ENCODE peak calls at places on chromosomes 4 and X, in six cellular contexts. B is astrocyte of the spinal cord, V is glutamatergic neuron, I is substantia nigra, R is NCI-H1105, T is sciatic nerve. M is an unnamed sample.

GRCh38 chr4:177271091-177271490 is 38.6 kb upstream of the NEIL3 start:
- DNase-seq in B (no peak), V (no peak), I (no peak), R (no peak), T (no peak), M (no peak)

GRCh38 chr4:140003851-140004579 is 150.0 kb downstream of the MAML3 start:
- DNase-seq in B (no peak), V (no peak), I (no peak), R (no peak), T (no peak), M (no peak)

GRCh38 chrX:46140272-46140671 is 404.9 kb downstream of the ZNF674 start:
- DNase-seq in B (no peak), V (no peak), I (no peak), R (no peak), T (no peak), M (no peak)

GRCh38 chrX:153909024-153909979 is 4.8 kb downstream of the AVPR2 start:
- DNase-seq in B (no peak), V (peak), I (no peak), R (no peak), T (peak), M (no peak)

GRCh38 chr4:46949822-46950221 is 40.8 kb upstream of the COX7B2 start:
- DNase-seq in B (no peak), V (no peak), I (no peak), R (no peak), T (no peak), M (no peak)

GRCh38 chrX:7889680-7890079 is 37.5 kb downstream of the PNPLA4 start:
- DNase-seq in B (peak), V (no peak), I (no peak), R (no peak), T (no peak), M (peak)

GRCh38 chr4:127203561-127204260 is 429.0 kb upstream of the INTU start:
- DNase-seq in B (peak), V (no peak), I (no peak), R (no peak), T (no peak), M (peak)

GRCh38 chrX:41025926-41026325 is 59.3 kb upstream of the USP9X start:
- DNase-seq in B (no peak), V (no peak), I (no peak), R (no peak), T (no peak), M (no peak)

GRCh38 chr4:139734875-139735380 is 69.3 kb downstream of the MGST2 start:
- DNase-seq in B (peak), V (peak), I (peak), R (peak), T (peak), M (peak)

GRCh38 chrX:15055146-15055930 is 182.1 kb downstream of the MOSPD2 start:
- DNase-seq in B (peak), V (no peak), I (no peak), R (no peak), T (no peak), M (peak)

GRCh38 chrX:15384304-15384703 is at the start of gene VEGFD:
- DNase-seq in B (no peak), V (no peak), I (no peak), R (no peak), T (no peak), M (peak)

GRCh38 chr4:8400641-8401325 is 39.7 kb downstream of the ACOX3 start:
- DNase-seq in B (no peak), V (no peak), I (no peak), R (no peak), T (no peak), M (no peak)

GRCh38 chr4:30920043-30920442 is 199.9 kb downstream of the PCDH7 start:
- DNase-seq in B (no peak), V (peak), I (no peak), R (no peak), T (no peak), M (no peak)

GRCh38 chr4:101835121-101835904 is 44.8 kb downstream of the BANK1 start:
- DNase-seq in B (peak), V (no peak), I (no peak), R (peak), T (peak), M (peak)

GRCh38 chr4:25881187-25881586 is 18.4 kb upstream of the SEL1L3 start:
- DNase-seq in B (no peak), V (no peak), I (no peak), R (no peak), T (no peak), M (no peak)

GRCh38 chr4:188408244-188409067 is 269.2 kb downstream of the TRIML1 start:
- DNase-seq in B (peak), V (no peak), I (no peak), R (no peak), T (no peak), M (no peak)

GRCh38 chr4:185128272-185129119 is 14.6 kb upstream of the SLC25A4 start:
- DNase-seq in B (no peak), V (peak), I (no peak), R (no peak), T (no peak), M (no peak)

GRCh38 chr4:150451883-150452282 is 130.1 kb upstream of the MAB21L2 start:
- DNase-seq in B (no peak), V (no peak), I (no peak), R (no peak), T (no peak), M (no peak)

GRCh38 chrX:16848541-16848940 is 21.6 kb downstream of the RBBP7 start:
- DNase-seq in B (no peak), V (no peak), I (no peak), R (no peak), T (no peak), M (no peak)

GRCh38 chrX:150362599-150363481 is at the start of gene MAMLD1:
- DNase-seq in B (peak), V (peak), I (no peak), R (no peak), T (peak), M (peak)